ENCODE peak calls at places on chromosomes 5 and 9, in four cellular contexts. M is B cell, W is GM10248, A is fibroblast of lung. L is an unnamed sample.

GRCh38 chr5:1421521-1422341 is 23.5 kb downstream of the SLC6A3 start:
- DNase-seq in W (no peak), A (no peak), M (no peak), L (no peak)

GRCh38 chr5:174599992-174600391 is 124.4 kb upstream of the MSX2 start:
- DNase-seq in W (no peak), M (no peak), A (no peak), L (no peak)

GRCh38 chr9:121839726-121840500 is 188.5 kb downstream of the DAB2IP start:
- DNase-seq in A (no peak), M (no peak), W (peak), L (peak)

GRCh38 chr9:124126571-124127289 is 115.2 kb downstream of the LHX2 start:
- DNase-seq in W (peak), M (peak), A (peak), L (peak)

GRCh38 chr5:36610629-36611028 is 4.2 kb downstream of the SLC1A3 start:
- DNase-seq in W (no peak), A (no peak), M (no peak), L (no peak)

GRCh38 chr9:88814521-88815101 is 176.7 kb upstream of the S1PR3 start:
- DNase-seq in W (no peak), A (peak), M (no peak), L (no peak)

GRCh38 chr5:103674321-103674720 is 111.7 kb upstream of the NUDT12 start:
- DNase-seq in M (no peak), A (no peak), W (no peak), L (no peak)

GRCh38 chr9:86321373-86321772 is 32.8 kb downstream of the TUT7 start:
- DNase-seq in A (peak), M (no peak), W (no peak), L (no peak)

GRCh38 chr5:55577353-55578060 is 42.7 kb upstream of the PLPP1 start:
- DNase-seq in A (peak), M (no peak), W (no peak), L (no peak)

GRCh38 chr9:12956805-12957204 is 182.0 kb downstream of the LURAP1L start:
- DNase-seq in A (no peak), M (no peak), W (no peak), L (no peak)

GRCh38 chr9:131545786-131546335 is 538 bp downstream of the PRRT1B start:
- DNase-seq in M (peak), W (no peak), A (no peak), L (peak)

GRCh38 chr9:76887003-76887821 is 18.7 kb downstream of the PRUNE2 start:
- DNase-seq in W (no peak), A (peak), M (no peak), L (peak)

GRCh38 chr5:41412496-41412895 is 97.9 kb downstream of the PLCXD3 start:
- DNase-seq in W (no peak), A (no peak), M (no peak), L (no peak)

GRCh38 chr9:34611811-34612787 is at the start of gene RPP25L:
- DNase-seq in W (peak), M (peak), A (peak), L (peak)

GRCh38 chr5:171418982-171419662 is at the start of gene FGF18:
- DNase-seq in W (peak), A (peak), M (peak), L (peak)

GRCh38 chr9:4297151-4297794 is 2.6 kb downstream of the GLIS3 start:
- DNase-seq in M (peak), A (peak), W (peak), L (peak)

GRCh38 chr9:135703726-135704125 is 1.7 kb downstream of the KCNT1 start:
- DNase-seq in M (no peak), A (no peak), W (no peak), L (no peak)

GRCh38 chr5:150213530-150213929 is 23.7 kb downstream of the SLC6A7 start:
- DNase-seq in M (no peak), W (no peak), A (peak), L (no peak)

GRCh38 chr5:102738037-102738436 is 17.1 kb upstream of the PAM start:
- DNase-seq in M (no peak), A (no peak), W (no peak), L (no peak)

GRCh38 chr5:17132444-17133083 is 84.9 kb upstream of the BASP1 start:
- DNase-seq in M (peak), A (no peak), W (peak), L (peak)

GRCh38 chr9:109769250-109769649 is 10.7 kb upstream of the PALM2AKAP2 start:
- DNase-seq in A (peak), M (no peak), W (no peak), L (no peak)

GRCh38 chr5:150317048-150318003 is 14.6 kb upstream of the ARSI start:
- DNase-seq in A (peak), M (no peak), W (no peak), L (no peak)

GRCh38 chr5:572398-573019 is 39.6 kb upstream of the CEP72 start:
- DNase-seq in A (no peak), W (no peak), M (no peak), L (no peak)

GRCh38 chr5:43145071-43145470 is 24.4 kb downstream of the ZNF131 start:
- DNase-seq in W (no peak), M (no peak), A (no peak), L (no peak)

GRCh38 chr5:57174128-57174849 is 430 bp downstream of the GPBP1 start:
- DNase-seq in W (no peak), M (no peak), A (peak), L (no peak)

GRCh38 chr9:95363051-95363841 is 45.7 kb upstream of the FANCC start:
- DNase-seq in W (no peak), A (peak), M (no peak), L (no peak)

GRCh38 chr5:153903321-153903720 is 135.4 kb downstream of the FAM114A2 start:
- DNase-seq in A (no peak), M (no peak), W (no peak), L (no peak)

GRCh38 chr5:64958757-64959391 is 190.1 kb downstream of the CWC27 start:
- DNase-seq in A (peak), M (no peak), W (no peak), L (no peak)

DNA sequence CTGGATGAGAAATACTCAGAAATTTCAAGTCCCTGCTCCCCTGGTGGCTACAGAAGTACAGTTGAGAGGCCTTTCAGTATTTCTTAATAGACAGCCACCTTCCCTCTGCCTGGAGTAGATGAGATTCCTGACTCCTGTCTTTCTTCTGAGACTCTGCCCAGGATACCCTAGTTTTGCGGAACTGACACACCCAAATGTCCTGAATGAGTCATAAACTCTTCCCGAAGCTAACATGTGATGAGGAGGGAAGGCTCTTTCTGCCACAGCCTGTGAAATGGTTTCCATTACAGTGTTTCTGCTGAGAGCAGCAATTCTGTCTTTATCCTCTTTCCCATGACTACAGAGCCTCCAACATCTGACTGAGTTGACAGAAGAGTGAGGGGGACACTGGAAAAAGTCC is 52.7 kb upstream of the TNC start:
- DNase-seq in A (peak), W (no peak), M (no peak), L (no peak)
- TF ChIP-seq CTCF in A (no peak), W (no peak), M (no peak), L (no peak)

GRCh38 chr9:93035106-93035660 is 23.3 kb upstream of the SUSD3 start:
- DNase-seq in M (no peak), A (no peak), W (no peak), L (no peak)

GRCh38 chr9:93037476-93037971 is 21.0 kb upstream of the SUSD3 start:
- DNase-seq in A (no peak), W (no peak), M (no peak), L (peak)

GRCh38 chr9:93038918-93039317 is 19.6 kb upstream of the SUSD3 start:
- DNase-seq in M (no peak), W (no peak), A (no peak), L (no peak)

GRCh38 chr9:93035821-93036351 is 22.6 kb upstream of the SUSD3 start:
- DNase-seq in M (no peak), W (no peak), A (no peak), L (no peak)

DNA sequence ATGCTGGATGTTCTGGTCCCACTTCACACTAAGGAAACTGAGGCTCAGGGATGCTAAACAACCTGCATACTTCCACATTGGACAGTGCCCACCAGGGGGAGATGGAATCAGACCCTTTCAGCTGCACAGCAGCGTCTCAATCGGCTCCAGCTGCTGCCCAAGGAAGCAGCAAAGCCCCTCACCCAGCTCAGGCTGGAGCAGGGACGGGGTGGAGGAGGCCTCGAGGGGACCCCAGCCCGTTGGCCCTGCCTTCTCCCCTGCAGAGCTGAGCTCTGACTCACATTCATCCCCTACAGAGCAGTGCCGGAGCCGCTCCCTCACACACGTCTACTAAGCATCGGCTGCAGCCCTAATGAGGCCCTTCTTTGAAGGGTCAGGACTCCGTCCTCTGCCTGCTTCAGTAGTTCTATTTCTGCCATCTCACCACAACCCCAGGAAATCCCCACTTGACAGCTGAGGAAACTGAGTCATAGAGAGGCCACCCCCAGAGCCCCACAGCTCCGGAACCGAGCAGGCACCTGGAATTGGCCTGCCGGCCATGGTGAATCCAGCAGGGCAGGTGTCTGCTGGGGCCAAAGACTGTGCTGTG is 21.5 kb upstream of the SUSD3 start:
- DNase-seq in A (no peak), W (no peak), M (no peak), L (peak)
- TF ChIP-seq CTCF in A (no peak), W (no peak), M (no peak), L (no peak)

GRCh38 chr9:91315191-91315590 is 46.5 kb downstream of the AUH start:
- DNase-seq in W (no peak), A (no peak), M (no peak), L (no peak)
- TF ChIP-seq CTCF in W (no peak), A (no peak), M (no peak), L (no peak)

DNA sequence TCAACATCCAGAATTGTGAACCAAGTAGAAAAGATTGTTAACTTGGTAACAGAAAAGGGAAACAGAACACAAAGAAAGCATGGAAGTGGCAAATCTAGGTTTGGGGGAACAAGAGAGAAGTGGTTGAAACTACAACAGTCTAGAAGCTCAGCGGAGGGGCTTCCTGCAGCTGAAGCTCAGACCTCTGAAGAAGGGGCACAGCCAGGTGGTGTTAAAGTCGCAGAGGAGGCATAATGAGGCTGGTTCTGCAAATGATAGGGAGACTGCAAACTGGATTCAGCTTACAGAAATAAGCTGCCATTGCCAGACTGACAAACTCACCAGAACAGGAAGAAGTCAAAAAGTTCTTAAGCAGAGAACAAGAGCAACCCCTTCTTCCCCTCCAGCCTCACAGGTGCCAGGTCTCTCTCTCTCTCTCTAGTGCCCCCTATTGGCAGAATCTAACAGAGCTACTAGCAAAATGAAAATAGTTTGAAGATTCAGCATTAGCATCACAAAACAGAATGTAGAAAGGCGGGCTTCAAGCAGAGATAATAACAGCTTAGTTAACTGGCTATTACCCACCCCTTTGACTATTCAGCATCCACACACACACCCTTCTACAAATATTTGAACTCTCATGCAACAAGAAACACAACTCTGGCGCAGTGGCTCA is 76.7 kb downstream of the GRAMD2B start:
- DNase-seq in A (no peak), W (peak), M (no peak), L (peak)
- TF ChIP-seq CTCF in A (peak), W (peak), M (peak), L (peak)

GRCh38 chr5:176517053-176517661 is 20.0 kb downstream of the RNF44 start:
- DNase-seq in W (no peak), M (no peak), A (no peak), L (no peak)
- TF ChIP-seq CTCF in W (no peak), M (no peak), A (no peak), L (no peak)

L was measured in GM13976.